ENCODE peak calls at places on chromosomes 3 and 15, in ten cellular contexts. R is activated T-cell treated with anti-CD3 and anti-CD28 coated beads, Interleukin-2, amount 50 U/mL, for 72 hours; Z is neuronal stem cell; C is nephron progenitor cell; B is GM23248; J is LoVo; Y is NCI-H510A treated with DMSO at 0.1 percent for 48 hours; N is Kasumi-1; E is left ventricle myocardium inferior; V is T-helper 17 cell. K is an unnamed sample.

GRCh38 chr15:60589253-60589652 is 110.3 kb upstream of the ICE2 start:
- DNase-seq in R (peak), Z (no peak), C (peak), B (no peak), J (no peak), Y (peak), N (no peak), E (no peak), V (no peak), K (no peak)

GRCh38 chr3:142923694-142924093 is 34.8 kb upstream of the PCOLCE2 start:
- DNase-seq in R (no peak), Z (no peak), C (no peak), B (no peak), J (no peak), Y (no peak), N (no peak), E (no peak), V (no peak), K (no peak)

GRCh38 chr15:68930268-68931022 is at the start of gene SPESP1:
- DNase-seq in R (peak), Z (no peak), C (no peak), B (peak), J (no peak), Y (no peak), N (no peak), E (peak), V (peak), K (no peak)

GRCh38 chr15:70152070-70152480 is 54.4 kb upstream of the TLE3 start:
- DNase-seq in R (peak), Z (no peak), C (no peak), B (peak), J (no peak), Y (peak), N (peak), E (no peak), V (no peak), K (no peak)

GRCh38 chr3:99625237-99625622 is 13.2 kb upstream of the COL8A1 start:
- DNase-seq in R (no peak), Z (no peak), C (no peak), B (no peak), J (no peak), Y (no peak), N (no peak), E (no peak), V (no peak), K (no peak)

GRCh38 chr3:144424606-144425005 is 453.0 kb downstream of the DIPK2A start:
- DNase-seq in R (no peak), Z (no peak), C (no peak), B (no peak), J (no peak), Y (no peak), N (no peak), E (no peak), V (no peak), K (no peak)

GRCh38 chr15:92385096-92385495 is 8.6 kb upstream of the ST8SIA2 start:
- DNase-seq in R (no peak), Z (no peak), C (no peak), B (peak), J (no peak), Y (no peak), N (no peak), E (no peak), V (no peak), K (no peak)

GRCh38 chr3:149224736-149225594 is 3.3 kb upstream of the CP start:
- DNase-seq in R (peak), Z (no peak), C (no peak), B (peak), J (peak), Y (no peak), N (no peak), E (no peak), V (no peak), K (no peak)

GRCh38 chr15:22257047-22257667 is 176.8 kb downstream of the OR4M2 start:
- DNase-seq in R (no peak), Z (no peak), C (no peak), B (no peak), J (no peak), Y (no peak), N (no peak), E (no peak), V (no peak), K (no peak)

GRCh38 chr3:108453541-108454057 is 56.8 kb downstream of the MYH15 start:
- DNase-seq in R (no peak), Z (no peak), C (no peak), B (peak), J (no peak), Y (no peak), N (no peak), E (no peak), V (no peak), K (no peak)